ENCODE peak calls at places on chromosomes 7 and 10, in ten cellular contexts. M is germinal center; I is stimulated activated CD4-positive, alpha-beta T cell treated with anti-CD3 and anti-CD28 coated beads, Interleukin-1b, Interleukin-23, amount 100 ng/mL, for 48 hours; X is stimulated activated CD8-positive, alpha-beta memory T cell treated with anti-CD3 and anti-CD28 coated beads, Interleukin-2, amount 100 ng/mL, for 48 hours; F is globus pallidus; H is fibroblast of lung; V is iPS DF 6.9; G is left ventricle myocardium superior; J is cardiac muscle cell; Q is left colon. R is an unnamed sample.

GRCh38 chr7:39761435-39761834 is 138.1 kb downstream of the RALA start:
- DNase-seq in J (no peak), V (no peak), G (no peak), X (no peak), F (no peak), Q (no peak), H (no peak), M (no peak), I (no peak), R (no peak)

GRCh38 chr10:4069491-4069890 is 284.5 kb upstream of the KLF6 start:
- DNase-seq in V (no peak), F (no peak), J (peak), X (no peak), I (no peak), Q (no peak), H (peak), M (no peak), G (no peak), R (no peak)

GRCh38 chr7:142375710-142376313 is 118.0 kb upstream of the PRSS58 start:
- DNase-seq in V (no peak), I (peak), H (no peak), G (no peak), Q (no peak), M (no peak), F (no peak), X (no peak), J (peak), R (no peak)

GRCh38 chr10:99426689-99427088 is 3.7 kb downstream of the GOT1 start:
- DNase-seq in F (no peak), X (no peak), M (no peak), G (no peak), V (no peak), J (no peak), Q (no peak), H (no peak), I (no peak), R (no peak)

GRCh38 chr10:59873924-59874323 is 32.4 kb downstream of the CCDC6 start:
- DNase-seq in J (no peak), F (no peak), G (no peak), H (no peak), Q (no peak), X (no peak), V (no peak), M (peak), I (no peak), R (no peak)

GRCh38 chr10:133474833-133475734 is 21.3 kb downstream of the SCART1 start:
- DNase-seq in I (peak), V (no peak), M (no peak), G (no peak), F (no peak), X (peak), J (no peak), Q (no peak), H (no peak), R (no peak)

GRCh38 chr7:54841772-54842707 is 83.0 kb upstream of the SEC61G start:
- DNase-seq in Q (peak), M (no peak), X (no peak), G (peak), J (peak), F (no peak), H (peak), I (no peak), V (no peak), R (no peak)

GRCh38 chr7:130292682-130293257 is at the start of gene CPA4:
- DNase-seq in V (no peak), J (peak), G (no peak), H (peak), I (no peak), F (no peak), X (no peak), Q (no peak), M (no peak), R (no peak)

GRCh38 chr10:114256822-114257221 is 17.8 kb downstream of the VWA2 start:
- DNase-seq in G (no peak), F (no peak), I (no peak), X (no peak), M (no peak), V (no peak), J (peak), Q (no peak), H (peak), R (no peak)

GRCh38 chr7:129739427-129739826 is 127.9 kb downstream of the NRF1 start:
- DNase-seq in G (peak), H (peak), M (no peak), V (no peak), J (peak), Q (peak), F (peak), I (no peak), X (no peak), R (peak)

GRCh38 chr10:117271427-117271826 is 30.5 kb downstream of the SLC18A2 start:
- DNase-seq in J (peak), I (no peak), X (no peak), M (no peak), F (no peak), Q (no peak), G (no peak), V (no peak), H (peak), R (no peak)

GRCh38 chr10:120087109-120087508 is 194.6 kb downstream of the SEC23IP start:
- DNase-seq in F (no peak), I (no peak), G (no peak), M (no peak), J (no peak), V (no peak), H (no peak), Q (no peak), X (no peak), R (no peak)

GRCh38 chr7:93835684-93836083 is 54.9 kb downstream of the TFPI2 start:
- DNase-seq in Q (no peak), M (no peak), I (no peak), G (no peak), V (no peak), F (no peak), X (no peak), H (peak), J (peak), R (no peak)

GRCh38 chr10:119489572-119490326 is 52.8 kb downstream of the RGS10 start:
- DNase-seq in G (peak), Q (peak), J (peak), M (peak), H (peak), I (peak), F (no peak), V (peak), X (peak), R (peak)

GRCh38 chr10:43863859-43864591 is 215.3 kb upstream of the ZNF32 start:
- DNase-seq in J (peak), F (no peak), V (no peak), Q (peak), G (peak), X (no peak), H (peak), M (no peak), I (no peak), R (no peak)

GRCh38 chr10:22245567-22245966 is 27.8 kb upstream of the EBLN1 start:
- DNase-seq in H (peak), J (peak), F (no peak), V (no peak), X (no peak), M (no peak), I (no peak), Q (no peak), G (no peak), R (no peak)

GRCh38 chr10:26448706-26449435 is 10.7 kb downstream of the APBB1IP start:
- DNase-seq in J (no peak), G (no peak), F (no peak), X (no peak), M (peak), V (no peak), H (no peak), I (peak), Q (peak), R (no peak)

GRCh38 chr7:99597762-99598501 is at the start of gene TMEM225B:
- DNase-seq in X (no peak), M (no peak), F (no peak), G (no peak), V (no peak), H (no peak), Q (no peak), I (no peak), J (no peak), R (no peak)

GRCh38 chr7:31986878-31987518 is 83.2 kb downstream of the PDE1C start:
- DNase-seq in G (no peak), H (peak), X (no peak), F (no peak), V (no peak), J (peak), M (no peak), Q (no peak), I (no peak), R (no peak)

GRCh38 chr7:104950754-104951153 is 63.3 kb upstream of the KMT2E start:
- DNase-seq in G (no peak), J (peak), F (no peak), Q (no peak), H (no peak), I (no peak), M (no peak), X (no peak), V (no peak), R (no peak)

GRCh38 chr10:110460111-110460809 is 37.4 kb upstream of the DUSP5 start:
- DNase-seq in M (peak), H (peak), Q (no peak), I (peak), V (no peak), F (no peak), J (no peak), G (peak), X (no peak), R (peak)

GRCh38 chr10:2619927-2620326 is 447.4 kb upstream of the PFKP start:
- DNase-seq in I (no peak), M (no peak), F (no peak), J (no peak), V (no peak), X (no peak), G (no peak), Q (no peak), H (no peak), R (no peak)

GRCh38 chr10:109963439-109963838 is 40.1 kb upstream of the XPNPEP1 start:
- DNase-seq in X (no peak), G (no peak), F (no peak), M (no peak), Q (no peak), V (no peak), I (no peak), H (no peak), J (no peak), R (peak)

GRCh38 chr7:29835718-29836117 is 29.4 kb downstream of the WIPF3 start:
- DNase-seq in I (no peak), V (no peak), Q (no peak), X (no peak), M (no peak), G (no peak), F (no peak), H (no peak), J (no peak), R (no peak)

GRCh38 chr10:51007781-51008180 is 66.5 kb upstream of the PRKG1 start:
- DNase-seq in F (no peak), I (no peak), V (no peak), H (peak), X (no peak), M (no peak), G (no peak), J (peak), Q (no peak), R (no peak)

GRCh38 chr7:140876519-140877248 is 48.0 kb downstream of the BRAF start:
- DNase-seq in X (no peak), G (no peak), I (no peak), M (no peak), J (peak), V (no peak), F (no peak), Q (no peak), H (peak), R (no peak)

GRCh38 chr10:131086094-131086493 is 225.4 kb downstream of the TCERG1L start:
- DNase-seq in F (no peak), H (no peak), G (no peak), M (no peak), V (no peak), J (no peak), I (no peak), Q (no peak), X (no peak), R (no peak)

GRCh38 chr10:72899545-72899944 is 6.0 kb downstream of the OIT3 start:
- DNase-seq in H (no peak), J (no peak), G (no peak), V (no peak), X (no peak), M (no peak), Q (no peak), I (no peak), F (no peak), R (no peak)

GRCh38 chr7:28996836-28997235 is 38.7 kb upstream of the TRIL start:
- DNase-seq in F (no peak), J (no peak), Q (no peak), M (no peak), X (no peak), H (peak), I (no peak), V (no peak), G (no peak), R (no peak)

GRCh38 chr7:136911362-136911761 is 42.9 kb downstream of the CHRM2 start:
- DNase-seq in J (no peak), X (no peak), H (peak), Q (no peak), M (no peak), F (no peak), I (no peak), G (no peak), V (no peak), R (peak)

GRCh38 chr7:139360210-139360947 is 685 bp downstream of the LUC7L2 start:
- DNase-seq in Q (peak), G (peak), J (peak), F (peak), I (peak), V (peak), H (peak), M (peak), X (peak), R (peak)

GRCh38 chr7:135459951-135460567 is 49.8 kb downstream of the CNOT4 start:
- DNase-seq in Q (no peak), F (no peak), J (no peak), V (no peak), G (no peak), I (no peak), H (no peak), X (no peak), M (no peak), R (no peak)

GRCh38 chr10:26367771-26368170 is 70.4 kb upstream of the APBB1IP start:
- DNase-seq in M (peak), G (no peak), I (peak), X (peak), J (peak), F (no peak), Q (peak), H (peak), V (peak), R (no peak)

GRCh38 chr7:159049266-159050025 is 95.2 kb downstream of the VIPR2 start:
- DNase-seq in F (no peak), V (no peak), X (no peak), M (no peak), Q (no peak), G (no peak), J (no peak), H (no peak), I (no peak), R (no peak)

GRCh38 chr7:44224216-44224950 is 23.6 kb downstream of the YKT6 start:
- DNase-seq in I (no peak), J (no peak), X (no peak), M (no peak), H (no peak), V (no peak), Q (no peak), F (no peak), G (no peak), R (no peak)

GRCh38 chr7:73521636-73522080 is 435 bp downstream of the BAZ1B start:
- DNase-seq in X (peak), I (no peak), H (peak), G (peak), J (no peak), V (no peak), Q (no peak), F (no peak), M (peak), R (no peak)

GRCh38 chr10:76324283-76324682 is 892.9 kb downstream of the LRMDA start:
- DNase-seq in J (no peak), V (no peak), G (peak), H (no peak), I (no peak), M (no peak), X (no peak), F (no peak), Q (peak), R (peak)

R was measured in cerebellar cortex.